ENCODE peak calls at places on chromosome 20, in seven cellular contexts. Q is esophagus squamous epithelium, H is MM.1S, K is heart right ventricle, B is epithelial cell of esophagus, V is fibroblast of pulmonary artery, L is AG09309. X is an unnamed sample.

GRCh38 chr20:10673176-10673830 is 496 bp downstream of the JAG1 start:
- DNase-seq in Q (no peak), H (peak), K (peak), B (no peak), V (no peak), L (no peak), X (peak)

GRCh38 chr20:35618032-35618371 is 2.4 kb downstream of the SPAG4 start:
- DNase-seq in Q (no peak), H (no peak), K (no peak), B (no peak), V (no peak), L (no peak), X (no peak)

GRCh38 chr20:7285918-7286556 is 518.6 kb downstream of the BMP2 start:
- DNase-seq in Q (no peak), H (peak), K (peak), B (peak), V (peak), L (peak), X (peak)

GRCh38 chr20:61521680-61522420 is 269.8 kb downstream of the CDH4 start:
- DNase-seq in Q (no peak), H (no peak), K (no peak), B (no peak), V (no peak), L (no peak), X (no peak)

GRCh38 chr20:53208110-53208908 is 236.2 kb downstream of the TSHZ2 start:
- DNase-seq in Q (no peak), H (no peak), K (no peak), B (no peak), V (no peak), L (no peak), X (no peak)

GRCh38 chr20:59661621-59662020 is 57.3 kb downstream of the PHACTR3 start:
- DNase-seq in Q (no peak), H (no peak), K (no peak), B (no peak), V (no peak), L (no peak), X (no peak)

GRCh38 chr20:53723621-53724020 is 130.0 kb upstream of the ZNF217 start:
- DNase-seq in Q (no peak), H (no peak), K (no peak), B (no peak), V (no peak), L (no peak), X (no peak)

GRCh38 chr20:38275815-38276550 is 15.4 kb upstream of the KIAA1755 start:
- DNase-seq in Q (no peak), H (no peak), K (no peak), B (peak), V (peak), L (peak), X (no peak)

GRCh38 chr20:48769111-48769879 is 58.5 kb downstream of the PREX1 start:
- DNase-seq in Q (no peak), H (no peak), K (no peak), B (no peak), V (peak), L (no peak), X (peak)

GRCh38 chr20:38450412-38450975 is 15.4 kb upstream of the SNHG17 start:
- DNase-seq in Q (no peak), H (no peak), K (no peak), B (peak), V (peak), L (no peak), X (no peak)

GRCh38 chr20:54323227-54323734 is 115.4 kb downstream of the PFDN4 start:
- DNase-seq in Q (no peak), H (no peak), K (no peak), B (no peak), V (peak), L (no peak), X (no peak)

DNA sequence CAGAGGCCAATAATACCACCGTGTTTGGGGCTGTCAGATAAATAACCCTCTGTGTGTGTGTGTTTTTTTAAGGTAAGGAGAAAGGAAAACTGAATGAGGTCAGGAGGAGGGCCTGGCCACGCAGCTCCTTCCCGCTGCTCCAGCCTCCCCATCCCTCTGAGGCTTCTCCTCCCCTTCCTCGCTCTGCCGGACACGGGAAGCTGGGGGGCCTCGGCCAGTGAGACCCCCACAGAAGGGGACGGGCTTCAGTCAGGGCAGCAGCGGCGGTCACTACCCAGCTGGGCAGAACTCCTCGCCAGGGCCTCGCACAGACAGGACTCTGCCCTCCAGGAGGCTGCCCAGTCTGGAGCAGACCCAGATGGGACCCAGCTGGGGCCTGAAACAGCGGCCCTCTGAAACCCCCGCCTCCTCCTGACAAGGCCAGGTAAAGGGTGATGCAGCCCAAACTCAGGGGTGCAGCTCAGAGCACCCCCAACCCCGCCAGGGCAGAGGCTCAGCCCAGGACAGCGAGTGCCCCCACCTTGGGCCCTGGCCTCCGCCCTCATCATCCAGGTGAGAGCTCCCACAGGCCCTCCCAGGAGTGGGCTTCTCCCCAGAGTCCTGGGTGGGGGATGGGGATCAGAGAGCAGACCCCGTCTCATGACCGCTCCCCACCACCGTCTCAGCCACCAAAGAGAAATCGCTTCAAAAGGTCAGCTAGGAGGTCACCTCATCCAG is 2.3 kb downstream of the EEF1A2 start:
- DNase-seq in Q (no peak), H (no peak), K (no peak), B (no peak), V (no peak), L (no peak), X (no peak)
- TF ChIP-seq CTCF in Q (no peak), H (no peak), K (peak), B (no peak), V (no peak), L (no peak), X (no peak)

DNA sequence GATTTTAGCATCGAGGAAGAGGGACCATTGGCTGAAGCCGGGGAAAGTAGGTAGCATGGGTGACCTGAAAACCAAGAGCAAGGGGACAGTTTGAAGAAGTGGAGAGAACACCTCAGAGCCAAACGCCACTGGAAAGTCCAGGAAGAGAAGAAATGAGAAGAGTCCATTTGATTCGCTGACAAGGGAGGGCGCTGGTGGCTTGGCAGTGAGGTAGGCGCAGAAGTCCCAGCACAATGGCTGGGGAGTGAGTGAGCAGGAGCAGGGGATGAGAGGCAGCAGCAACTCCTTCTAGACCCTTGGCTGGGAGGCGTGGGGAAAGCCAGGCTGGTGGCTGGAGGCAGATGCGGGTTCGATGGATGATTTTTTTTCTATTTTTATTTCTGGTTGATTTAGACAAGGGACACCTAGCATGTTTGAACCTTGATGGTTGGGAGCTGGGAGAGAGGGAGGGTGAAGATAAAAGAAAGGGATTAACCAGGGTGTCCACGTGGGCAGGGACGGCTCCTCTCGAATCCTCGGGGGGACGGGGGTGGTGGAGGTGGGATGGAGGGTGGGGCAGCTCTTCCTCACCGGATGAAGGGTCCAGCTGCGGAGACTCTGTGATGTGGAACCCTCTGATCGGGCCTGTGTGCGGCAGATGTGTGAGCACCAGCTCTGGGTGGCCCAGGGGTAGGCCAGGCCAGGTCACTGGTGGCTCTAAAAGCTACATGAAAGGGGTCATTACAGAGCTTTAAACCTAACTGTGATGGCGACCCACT is 164.2 kb downstream of the NFATC2 start:
- DNase-seq in Q (no peak), H (no peak), K (no peak), B (no peak), V (no peak), L (no peak), X (peak)
- TF ChIP-seq CTCF in Q (no peak), H (no peak), K (no peak), B (peak), V (peak), L (no peak), X (no peak)

DNA sequence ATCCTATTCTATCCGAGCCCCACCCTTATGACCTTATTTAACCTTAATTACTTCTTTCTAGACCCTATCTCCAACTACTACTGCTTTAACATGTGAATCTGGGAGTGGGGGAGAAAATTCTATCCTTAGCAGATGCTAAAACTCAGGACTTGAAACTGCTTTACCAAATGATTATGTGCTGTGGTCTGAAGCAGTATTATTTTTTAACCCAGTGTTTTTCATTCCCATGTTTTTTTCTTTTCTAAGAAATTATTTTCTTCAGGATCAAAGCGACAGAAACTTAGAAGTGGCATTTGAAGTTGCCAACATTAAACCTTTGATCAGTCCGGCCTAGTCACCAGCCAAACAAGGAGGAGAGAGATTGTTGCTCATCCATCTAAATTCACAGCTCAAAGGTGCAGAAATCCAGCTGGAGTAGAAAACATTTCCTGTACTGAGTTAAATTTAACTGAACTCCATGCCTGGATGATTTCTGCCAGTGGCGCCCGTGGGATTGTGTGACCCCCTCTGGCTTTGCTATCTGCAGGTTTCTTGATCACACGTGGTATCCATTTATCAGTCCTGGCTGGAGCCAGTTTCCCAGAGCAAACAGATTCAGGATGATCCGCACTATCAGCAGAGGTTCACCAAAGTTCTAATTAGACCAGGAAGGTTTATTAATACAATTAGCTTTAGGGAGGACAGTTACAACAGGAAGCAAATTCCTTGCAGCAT is 300.5 kb downstream of the PLCB1 start:
- DNase-seq in Q (no peak), H (no peak), K (peak), B (no peak), V (no peak), L (no peak), X (no peak)
- TF ChIP-seq CTCF in Q (no peak), H (no peak), K (no peak), B (no peak), V (no peak), L (no peak), X (no peak)

GRCh38 chr20:40090236-40090635 is 598.8 kb downstream of the MAFB start:
- DNase-seq in Q (no peak), H (no peak), K (no peak), B (peak), V (no peak), L (no peak), X (no peak)
- TF ChIP-seq CTCF in Q (peak), H (no peak), K (no peak), B (no peak), V (no peak), L (no peak), X (no peak)

GRCh38 chr20:33515569-33516216 is 25.8 kb downstream of the CBFA2T2 start:
- DNase-seq in Q (no peak), H (no peak), K (no peak), B (peak), V (peak), L (no peak), X (no peak)
- TF ChIP-seq CTCF in Q (peak), H (peak), K (peak), B (peak), V (peak), L (peak), X (no peak)

GRCh38 chr20:44271915-44272663 is 25.0 kb downstream of the GDAP1L1 start:
- DNase-seq in Q (no peak), H (no peak), K (no peak), B (no peak), V (no peak), L (no peak), X (no peak)
- TF ChIP-seq CTCF in Q (no peak), H (peak), K (no peak), B (no peak), V (peak), L (no peak), X (no peak)

GRCh38 chr20:56200456-56200855 is 48.1 kb upstream of the MC3R start:
- DNase-seq in Q (no peak), H (no peak), K (no peak), B (no peak), V (no peak), L (no peak), X (no peak)
- TF ChIP-seq CTCF in Q (peak), H (peak), K (peak), B (peak), V (peak), L (no peak), X (no peak)

GRCh38 chr20:5451643-5452210 is 135.0 kb upstream of the PROKR2 start:
- DNase-seq in Q (no peak), H (no peak), K (no peak), B (no peak), V (no peak), L (no peak), X (no peak)

GRCh38 chr20:5447188-5447587 is 130.4 kb upstream of the PROKR2 start:
- DNase-seq in Q (no peak), H (no peak), K (no peak), B (no peak), V (no peak), L (no peak), X (no peak)

GRCh38 chr20:5445611-5446010 is 128.9 kb upstream of the PROKR2 start:
- DNase-seq in Q (no peak), H (no peak), K (no peak), B (no peak), V (no peak), L (no peak), X (no peak)

DNA sequence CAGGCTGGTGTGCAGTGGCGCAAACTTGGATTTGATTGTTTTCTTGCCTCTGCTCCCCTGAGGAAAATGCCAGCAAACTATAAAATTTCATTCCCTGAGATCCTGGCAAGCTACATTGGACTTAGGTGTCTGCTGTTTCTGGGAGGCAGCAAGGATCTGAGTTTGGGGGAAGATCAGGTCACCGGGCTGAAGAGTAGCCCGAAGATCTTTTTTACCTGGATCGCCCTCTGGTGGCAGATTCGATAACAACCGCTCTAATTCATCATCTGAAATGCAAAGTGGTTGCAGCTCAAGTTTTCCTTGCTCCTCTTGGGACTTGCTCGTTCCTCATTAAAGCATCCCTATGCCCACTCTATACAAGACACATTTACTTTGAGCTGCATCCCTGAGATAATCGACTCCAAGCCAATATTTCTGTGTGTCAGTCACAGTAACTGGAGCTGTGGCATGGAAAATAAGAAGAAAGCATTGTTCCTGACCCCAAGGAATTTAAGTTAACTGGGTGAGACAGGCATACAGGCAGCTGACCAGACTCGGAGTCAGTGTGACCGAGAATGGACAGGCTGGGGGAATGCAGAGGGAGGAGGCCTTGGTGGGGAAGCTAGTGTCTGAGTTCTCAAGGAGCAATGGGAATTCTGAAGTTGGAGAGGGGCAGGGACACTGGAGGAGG is 131.8 kb upstream of the PROKR2 start:
- DNase-seq in Q (no peak), H (peak), K (no peak), B (peak), V (peak), L (no peak), X (peak)
- TF ChIP-seq CTCF in Q (peak), H (peak), K (peak), B (peak), V (peak), L (peak), X (peak)

DNA sequence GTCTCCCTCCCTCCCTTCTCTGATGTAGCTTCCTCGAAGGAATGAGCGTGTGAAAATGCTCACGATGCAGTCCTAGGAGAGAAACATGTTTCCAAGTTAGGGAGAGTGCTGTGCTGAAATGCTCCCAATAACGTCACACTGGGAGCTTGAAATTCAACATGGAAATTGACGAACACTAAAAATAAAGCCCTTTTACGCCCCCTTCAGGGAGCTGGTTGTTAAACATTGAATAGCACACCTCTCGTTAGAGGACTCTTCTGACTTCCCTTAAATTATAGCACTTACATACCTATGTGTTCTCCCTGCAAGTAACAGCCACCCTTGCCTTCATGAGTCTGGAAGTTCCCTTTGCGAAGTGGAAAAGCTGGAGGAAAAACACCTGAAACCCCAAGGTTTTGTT is 88.6 kb downstream of the BFSP1 start:
- DNase-seq in Q (no peak), H (no peak), K (no peak), B (no peak), V (no peak), L (no peak), X (no peak)
- TF ChIP-seq CTCF in Q (no peak), H (peak), K (no peak), B (no peak), V (peak), L (no peak), X (no peak)

GRCh38 chr20:2946988-2947961 is 74.0 kb downstream of the PTPRA start:
- DNase-seq in Q (no peak), H (no peak), K (no peak), B (no peak), V (peak), L (peak), X (no peak)
- TF ChIP-seq CTCF in Q (no peak), H (no peak), K (no peak), B (no peak), V (no peak), L (no peak), X (no peak)

X was measured in GM13976.